ENCODE peak calls at places on chromosomes 1 and 21, in six cellular contexts. R is H7, C is G401, Q is iris pigment epithelial cell, L is GM04504, J is RWPE1. U is an unnamed sample.
A peak's percentile ranks its signal among the peaks of the same experiment; 100 is the strongest.

GRCh38 chr21:38679531-38679930 is 126.2 kb upstream of the ETS2 start:
- DNase-seq in R (no peak), C (no peak), Q (peak; percentile 83), L (peak; percentile 26), J (no peak), U (no peak)

GRCh38 chr1:24562625-24563024 is 6.7 kb downstream of the NCMAP start:
- DNase-seq in R (no peak), C (no peak), Q (no peak), L (no peak), J (no peak), U (no peak)

GRCh38 chr1:180267761-180268555 is 37.9 kb downstream of the LHX4 start:
- DNase-seq in R (no peak), C (no peak), Q (no peak), L (no peak), J (no peak), U (no peak)

GRCh38 chr1:165632152-165632469 is 1.1 kb downstream of the MGST3 start:
- DNase-seq in R (peak; percentile 36), C (no peak), Q (no peak), L (no peak), J (no peak), U (no peak)

GRCh38 chr1:11364170-11364569 is 91.2 kb downstream of the UBIAD1 start:
- DNase-seq in R (peak; percentile 61), C (no peak), Q (no peak), L (no peak), J (no peak), U (no peak)

GRCh38 chr1:9039761-9040658 is 13.8 kb upstream of the SLC2A7 start:
- DNase-seq in R (no peak), C (no peak), Q (no peak), L (no peak), J (no peak), U (no peak)

GRCh38 chr1:24567792-24568388 is 12.0 kb downstream of the NCMAP start:
- DNase-seq in R (no peak), C (no peak), Q (no peak), L (no peak), J (no peak), U (no peak)

GRCh38 chr1:227790868-227791267 is 24.6 kb upstream of the PRSS38 start:
- DNase-seq in R (no peak), C (no peak), Q (no peak), L (no peak), J (no peak), U (no peak)

GRCh38 chr1:2970311-2971145 is 50.7 kb upstream of the ACTRT2 start:
- DNase-seq in R (no peak), C (no peak), Q (no peak), L (no peak), J (no peak), U (no peak)

GRCh38 chr1:230937370-230937769 is 41.3 kb downstream of the TTC13 start:
- DNase-seq in R (no peak), C (no peak), Q (peak; percentile 19), L (no peak), J (no peak), U (no peak)

GRCh38 chr1:54848134-54848948 is 38.7 kb downstream of the DHCR24 start:
- DNase-seq in R (no peak), C (no peak), Q (no peak), L (no peak), J (no peak), U (no peak)

GRCh38 chr1:179229214-179230140 is at the start of gene ABL2:
- DNase-seq in R (peak; percentile 94), C (peak; percentile 67), Q (no peak), L (no peak), J (peak; percentile 67), U (peak; percentile 77)

GRCh38 chr1:37449936-37450335 is 24.4 kb upstream of the ZC3H12A start:
- DNase-seq in R (no peak), C (no peak), Q (no peak), L (no peak), J (no peak), U (no peak)

GRCh38 chr1:181251001-181251712 is 162.7 kb downstream of the IER5 start:
- DNase-seq in R (no peak), C (peak; percentile 97), Q (peak; percentile 64), L (peak; percentile 21), J (peak; percentile 83), U (peak; percentile 60)

GRCh38 chr1:241600496-241600901 is 39.7 kb downstream of the CHML start:
- DNase-seq in R (no peak), C (no peak), Q (peak; percentile 78), L (peak; percentile 41), J (no peak), U (no peak)

GRCh38 chr1:94974224-94974623 is 47.3 kb upstream of the CNN3 start:
- DNase-seq in R (no peak), C (no peak), Q (peak; percentile 75), L (no peak), J (no peak), U (no peak)

GRCh38 chr1:20366076-20366765 is 75.5 kb downstream of the VWA5B1 start:
- DNase-seq in R (peak; percentile 81), C (no peak), Q (peak; percentile 5), L (no peak), J (no peak), U (no peak)

GRCh38 chr1:156767879-156768608 is 709 bp downstream of the PRCC start:
- DNase-seq in R (peak; percentile 84), C (peak; percentile 45), Q (peak; percentile 45), L (no peak), J (no peak), U (no peak)

GRCh38 chr1:205456868-205457724 is 1.3 kb upstream of the BLACAT1 start:
- DNase-seq in R (peak; percentile 95), C (peak; percentile 77), Q (no peak), L (no peak), J (no peak), U (peak; percentile 83)

GRCh38 chr1:244952940-244953339 is 88.6 kb upstream of the HNRNPU start:
- DNase-seq in R (no peak), C (no peak), Q (no peak), L (no peak), J (peak; percentile 55), U (no peak)

GRCh38 chr1:101366513-101367215 is 129.8 kb downstream of the S1PR1 start:
- DNase-seq in R (no peak), C (no peak), Q (peak; percentile 40), L (no peak), J (no peak), U (no peak)